ENCODE peak calls at places on chromosomes 11 and 22, in seven cellular contexts. O, I, L, H, P, X and Z are unnamed samples.

GRCh38 chr22:20431520-20432237 is 5.9 kb downstream of the SCARF2 start:
- DNase-seq in L (no peak), H (peak; percentile 59), O (no peak), I (no peak), P (peak; percentile 64), X (no peak), Z (peak; percentile 58)

GRCh38 chr11:113305440-113306336 is 8.7 kb upstream of the TTC12 start:
- DNase-seq in P (peak; percentile 85), L (peak; percentile 51), O (peak; percentile 64), X (peak; percentile 49), H (peak; percentile 78), I (peak; percentile 49), Z (peak; percentile 73)

GRCh38 chr11:114232400-114233070 is 63.7 kb upstream of the NNMT start:
- DNase-seq in O (no peak), X (no peak), I (peak; percentile 96), L (no peak), H (no peak), P (peak; percentile 69), Z (no peak)

GRCh38 chr11:126482586-126483108 is 127.2 kb downstream of the ST3GAL4 start:
- DNase-seq in H (no peak), P (no peak), O (no peak), I (no peak), X (no peak), L (peak; percentile 6), Z (no peak)

GRCh38 chr11:29256580-29256979 is 760.2 kb downstream of the KCNA4 start:
- DNase-seq in I (no peak), L (no peak), H (no peak), P (no peak), O (no peak), X (no peak), Z (no peak)

GRCh38 chr22:24198682-24199052 is 17.4 kb downstream of the SUSD2 start:
- DNase-seq in P (no peak), O (no peak), H (no peak), X (no peak), I (no peak), L (no peak), Z (no peak)

GRCh38 chr11:19323502-19323901 is 82.8 kb upstream of the E2F8 start:
- DNase-seq in P (no peak), I (no peak), H (no peak), O (no peak), L (no peak), X (no peak), Z (no peak)

GRCh38 chr11:110082899-110083298 is 10.3 kb upstream of the ZC3H12C start:
- DNase-seq in X (no peak), L (no peak), I (no peak), H (no peak), O (no peak), P (no peak), Z (peak; percentile 21)

GRCh38 chr11:86623041-86623621 is 49.3 kb downstream of the ME3 start:
- DNase-seq in H (no peak), L (no peak), I (no peak), X (peak; percentile 33), O (no peak), P (no peak), Z (no peak)

GRCh38 chr11:38182126-38182907 is 1584.3 kb upstream of the RAG2 start:
- DNase-seq in I (no peak), O (peak; percentile 17), P (no peak), X (no peak), L (no peak), H (no peak), Z (no peak)

GRCh38 chr11:78219493-78220217 is 30.9 kb downstream of the USP35 start:
- DNase-seq in L (no peak), O (no peak), X (no peak), H (peak; percentile 12), I (no peak), P (no peak), Z (no peak)

GRCh38 chr11:105273660-105274280 is 134.2 kb upstream of the CARD18 start:
- DNase-seq in P (no peak), X (no peak), O (no peak), H (no peak), I (no peak), L (no peak), Z (no peak)

GRCh38 chr11:64000026-64000739 is 13.9 kb downstream of the OTUB1 start:
- DNase-seq in L (peak; percentile 59), I (peak; percentile 77), O (peak; percentile 67), H (peak; percentile 78), X (peak; percentile 58), P (peak; percentile 91), Z (peak; percentile 84)

GRCh38 chr11:12056112-12056511 is 47.7 kb upstream of the DKK3 start:
- DNase-seq in P (no peak), L (no peak), I (no peak), H (no peak), O (no peak), X (no peak), Z (no peak)

GRCh38 chr11:12061851-12062560 is 48.4 kb upstream of the MICAL2 start:
- DNase-seq in X (no peak), P (peak; percentile 41), L (no peak), H (no peak), O (no peak), I (no peak), Z (no peak)

GRCh38 chr11:12057299-12057980 is 49.0 kb upstream of the DKK3 start:
- DNase-seq in L (no peak), H (no peak), O (no peak), I (no peak), X (no peak), P (no peak), Z (no peak)

GRCh38 chr11:12060385-12060980 is 49.9 kb upstream of the MICAL2 start:
- DNase-seq in L (no peak), P (no peak), I (no peak), X (no peak), H (no peak), O (no peak), Z (no peak)

GRCh38 chr11:12058425-12059115 is 50.1 kb upstream of the DKK3 start:
- DNase-seq in I (no peak), H (no peak), L (no peak), O (no peak), P (no peak), X (peak; percentile 81), Z (no peak)
- H3K9ac ChIP-seq in I (no peak overlapping the region), H (no peak overlapping the region), L (no peak overlapping the region), O (no peak overlapping the region), P (no peak overlapping the region), X (no peak overlapping the region), Z (no peak overlapping the region)

DNA sequence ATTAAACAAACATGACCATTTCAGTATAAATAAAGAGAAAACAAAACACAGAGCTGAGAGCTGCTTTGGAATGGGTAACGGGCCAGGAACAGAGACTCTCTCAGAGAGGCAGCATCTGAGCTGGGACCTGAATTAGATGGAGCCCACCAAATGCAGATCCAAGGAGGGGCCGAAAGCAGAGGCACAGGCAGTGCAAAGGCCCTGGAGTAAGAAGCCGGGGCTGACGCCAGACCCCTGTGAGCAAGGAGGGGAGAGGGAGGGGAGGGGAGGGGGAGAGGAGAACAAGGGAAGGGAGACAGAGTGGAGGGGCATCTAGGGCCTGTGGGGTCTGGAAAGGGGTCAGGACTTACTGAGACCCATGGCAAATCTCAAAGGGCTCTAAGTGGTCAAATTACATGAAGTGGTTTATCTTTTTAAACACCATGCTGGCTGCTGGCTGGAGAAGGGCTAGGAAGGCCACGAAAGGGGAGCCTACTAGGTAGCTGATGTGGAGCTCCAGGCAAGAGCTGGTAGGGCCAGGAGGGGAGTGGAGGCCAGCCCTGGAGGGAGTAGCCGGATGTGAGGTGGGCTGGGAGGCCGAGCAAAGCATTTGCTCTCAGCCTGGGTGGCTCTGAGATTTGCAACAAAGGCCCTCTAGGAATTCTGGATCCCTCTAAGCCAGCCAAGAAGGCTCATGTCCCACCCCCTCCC is 3.2 kb downstream of the OSBPL5 start:
- DNase-seq in O (no peak), I (no peak), L (no peak), X (no peak), H (no peak), P (no peak), Z (no peak)
- H3K4me1 ChIP-seq in O (peaks cover 64% of the 10 kb centered on the region), I (peaks cover 34% of the 10 kb centered on the region), L (peaks cover 41% of the 10 kb centered on the region), X (peaks cover 41% of the 10 kb centered on the region), H (peaks cover 6% of the 10 kb centered on the region), P (peaks cover 24% of the 10 kb centered on the region), Z (peaks cover 10% of the 10 kb centered on the region)

GRCh38 chr11:117453886-117454563 is 126.4 kb downstream of the CEP164 start:
- DNase-seq in I (no peak), X (no peak), L (no peak), P (no peak), H (no peak), O (no peak), Z (no peak)

GRCh38 chr11:117444256-117445096 is 116.8 kb downstream of the CEP164 start:
- DNase-seq in O (no peak), I (no peak), L (no peak), P (no peak), X (no peak), H (no peak), Z (no peak)

GRCh38 chr11:117445097-117445658 is 117.5 kb downstream of the CEP164 start:
- DNase-seq in O (no peak), X (no peak), H (no peak), L (no peak), I (no peak), P (no peak), Z (no peak)

GRCh38 chr11:117454564-117454917 is 126.9 kb downstream of the CEP164 start:
- DNase-seq in O (no peak), P (no peak), L (no peak), I (no peak), X (no peak), H (no peak), Z (no peak)

DNA sequence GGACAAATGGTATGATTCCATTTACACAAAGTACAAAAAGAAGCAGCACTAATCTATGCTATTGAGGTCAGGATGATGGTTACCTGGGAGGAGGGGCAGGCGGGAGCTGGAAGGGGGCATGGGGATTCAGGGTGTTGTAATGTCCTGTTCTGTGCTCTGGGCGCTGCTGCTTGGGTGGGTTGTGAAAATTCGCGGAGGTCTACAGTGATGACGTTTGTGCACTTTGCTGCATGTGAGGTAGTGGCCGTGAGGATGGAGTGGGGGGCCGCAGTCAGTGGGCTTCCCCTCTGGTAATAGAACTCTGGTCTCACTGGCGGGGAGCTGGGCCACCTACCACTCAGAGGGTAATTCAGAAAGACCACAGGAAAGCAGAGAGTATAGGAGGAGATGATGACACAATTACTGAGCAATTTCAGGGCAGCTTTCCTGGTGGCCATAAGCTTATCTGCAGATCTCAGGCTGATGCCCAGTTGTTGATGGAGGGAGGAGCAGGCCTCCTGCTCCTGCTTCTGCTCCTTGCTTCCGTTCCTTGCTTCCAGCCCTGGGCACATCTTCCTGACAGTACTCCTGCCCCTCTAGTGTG is 121.5 kb downstream of the CEP164 start:
- DNase-seq in L (no peak), X (no peak), P (no peak), I (no peak), O (no peak), H (peak; percentile 14), Z (peak; percentile 65)
- H3K4ac ChIP-seq in L (no peak overlapping the region), X (no peak overlapping the region), P (no peak overlapping the region), I (no peak overlapping the region), O (no peak overlapping the region), H (no peak overlapping the region), Z (no peak overlapping the region)

DNA sequence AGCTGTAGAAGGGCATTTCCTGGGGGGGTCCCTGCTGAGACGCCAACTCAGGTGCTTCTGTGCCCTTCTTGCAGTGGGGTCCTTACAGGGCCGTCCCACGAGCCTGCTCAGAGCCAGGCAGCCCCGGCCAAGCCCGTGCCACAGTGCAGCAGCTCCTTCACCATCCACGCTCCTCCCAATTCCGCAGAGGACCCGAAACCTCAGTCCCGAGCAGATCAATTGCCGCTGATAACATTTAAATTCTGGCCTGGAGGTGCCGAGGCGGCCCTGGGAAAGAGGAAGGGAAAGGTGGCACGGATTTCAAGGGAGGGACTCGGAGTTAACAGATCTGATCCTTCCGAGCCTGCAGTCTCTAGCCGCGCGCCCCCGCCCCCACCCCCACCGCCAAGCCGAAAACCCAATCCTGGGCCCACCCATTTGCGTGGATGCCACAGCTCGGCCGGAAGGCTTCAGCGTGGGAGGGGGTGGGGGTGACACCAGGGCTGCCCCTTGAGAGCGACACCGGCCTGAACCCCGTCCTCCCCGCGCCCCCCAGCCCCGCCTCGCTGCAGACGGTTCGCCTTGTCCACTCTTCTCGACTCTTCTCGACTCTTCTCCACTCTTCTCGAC is 32.3 kb upstream of the JAM3 start:
- DNase-seq in O (peak; percentile 28), H (peak; percentile 62), P (no peak), X (no peak), I (no peak), L (no peak), Z (peak; percentile 84)
- H3K9ac ChIP-seq in O (peak overlapping the region; percentile 79), H (no peak overlapping the region), P (no peak overlapping the region), X (no peak overlapping the region), I (peak overlapping the region; percentile 36), L (peak overlapping the region; percentile 13), Z (peak overlapping the region; percentile 86)